ENCODE peak calls at places on chromosomes 12 and 14, in four cellular contexts. One of them, this sample, is unnamed.

GRCh38 chr12:89919241-89919906 is 210.7 kb upstream of the ATP2B1 start:
- DNase-seq in GM20000: no peak
- DNase-seq in lung: no peak
- DNase-seq in tibial artery: no peak
- DNase-seq in this sample: no peak

GRCh38 chr12:131368073-131369071 is 342.5 kb upstream of the SFSWAP start:
- DNase-seq in GM20000: no peak
- DNase-seq in tibial artery: no peak
- DNase-seq in lung: no peak
- DNase-seq in this sample: no peak

GRCh38 chr14:94560782-94561655 is at the start of gene SERPINA4:
- DNase-seq in tibial artery: peak; percentile 33
- DNase-seq in GM20000: no peak
- DNase-seq in lung: no peak
- DNase-seq in this sample: no peak

GRCh38 chr14:89855961-89856360 is 98.6 kb downstream of the EFCAB11 start:
- DNase-seq in tibial artery: no peak
- DNase-seq in GM20000: no peak
- DNase-seq in lung: no peak
- DNase-seq in this sample: no peak

GRCh38 chr12:10989107-10989506 is 2.4 kb upstream of the TAS2R50 start:
- DNase-seq in lung: no peak
- DNase-seq in tibial artery: no peak
- DNase-seq in GM20000: no peak
- DNase-seq in this sample: no peak

GRCh38 chr12:110639336-110640178 is 25.6 kb downstream of the TCTN1 start:
- DNase-seq in tibial artery: no peak
- DNase-seq in GM20000: no peak
- DNase-seq in lung: no peak
- DNase-seq in this sample: no peak

GRCh38 chr12:131509706-131510105 is 201.2 kb upstream of the SFSWAP start:
- DNase-seq in lung: no peak
- DNase-seq in tibial artery: no peak
- DNase-seq in GM20000: no peak
- DNase-seq in this sample: no peak

GRCh38 chr12:53481957-53482586 is 17.2 kb downstream of the MAP3K12 start:
- DNase-seq in GM20000: no peak
- DNase-seq in tibial artery: no peak
- DNase-seq in lung: no peak
- DNase-seq in this sample: no peak

GRCh38 chr12:26798013-26798412 is 35.0 kb downstream of the ITPR2 start:
- DNase-seq in tibial artery: no peak
- DNase-seq in GM20000: no peak
- DNase-seq in lung: no peak
- DNase-seq in this sample: no peak

GRCh38 chr12:92020983-92021664 is 124.5 kb downstream of the BTG1 start:
- DNase-seq in tibial artery: no peak
- DNase-seq in lung: no peak
- DNase-seq in GM20000: no peak
- DNase-seq in this sample: no peak

GRCh38 chr14:23294734-23295561 is 7.7 kb downstream of the PPP1R3E start:
- DNase-seq in lung: peak; percentile 40
- DNase-seq in GM20000: peak; percentile 27
- DNase-seq in tibial artery: no peak
- DNase-seq in this sample: no peak

GRCh38 chr14:61695695-61696527 is 598 bp downstream of the HIF1A start:
- DNase-seq in lung: peak; percentile 61
- DNase-seq in GM20000: peak; percentile 46
- DNase-seq in tibial artery: peak; percentile 83
- DNase-seq in this sample: peak; percentile 32

GRCh38 chr14:65750906-65751305 is 338.4 kb downstream of the FUT8 start:
- DNase-seq in lung: no peak
- DNase-seq in tibial artery: no peak
- DNase-seq in GM20000: no peak
- DNase-seq in this sample: no peak

GRCh38 chr12:88994537-88994936 is 357.8 kb downstream of the DUSP6 start:
- DNase-seq in lung: no peak
- DNase-seq in GM20000: no peak
- DNase-seq in tibial artery: no peak
- DNase-seq in this sample: no peak

GRCh38 chr12:53776872-53777271 is 25.1 kb upstream of the CISTR start:
- DNase-seq in tibial artery: no peak
- DNase-seq in GM20000: no peak
- DNase-seq in lung: no peak
- DNase-seq in this sample: no peak

GRCh38 chr12:130663510-130663909 is 52.6 kb downstream of the RIMBP2 start:
- DNase-seq in lung: no peak
- DNase-seq in GM20000: no peak
- DNase-seq in tibial artery: no peak
- DNase-seq in this sample: no peak

GRCh38 chr14:104595911-104596450 is 8.6 kb downstream of the TMEM179 start:
- DNase-seq in lung: no peak
- DNase-seq in GM20000: no peak
- DNase-seq in tibial artery: no peak
- DNase-seq in this sample: no peak

GRCh38 chr14:31596691-31597090 is 35.5 kb downstream of the NUBPL start:
- DNase-seq in lung: no peak
- DNase-seq in tibial artery: no peak
- DNase-seq in GM20000: no peak
- DNase-seq in this sample: no peak

GRCh38 chr12:7060353-7060954 is at the start of gene C1S:
- DNase-seq in lung: peak; percentile 78
- DNase-seq in GM20000: no peak
- DNase-seq in tibial artery: peak; percentile 94
- DNase-seq in this sample: peak; percentile 35

GRCh38 chr12:20510811-20511210 is 142.5 kb downstream of the PDE3A start:
- DNase-seq in GM20000: no peak
- DNase-seq in lung: no peak
- DNase-seq in tibial artery: no peak
- DNase-seq in this sample: no peak

GRCh38 chr12:122726056-122726558 is 4.5 kb downstream of the HCAR1 start:
- DNase-seq in tibial artery: no peak
- DNase-seq in lung: no peak
- DNase-seq in GM20000: no peak
- DNase-seq in this sample: no peak

GRCh38 chr12:88578821-88579518 is 1.3 kb downstream of the KITLG start:
- DNase-seq in tibial artery: no peak
- DNase-seq in GM20000: no peak
- DNase-seq in lung: peak; percentile 53
- DNase-seq in this sample: no peak

DNA sequence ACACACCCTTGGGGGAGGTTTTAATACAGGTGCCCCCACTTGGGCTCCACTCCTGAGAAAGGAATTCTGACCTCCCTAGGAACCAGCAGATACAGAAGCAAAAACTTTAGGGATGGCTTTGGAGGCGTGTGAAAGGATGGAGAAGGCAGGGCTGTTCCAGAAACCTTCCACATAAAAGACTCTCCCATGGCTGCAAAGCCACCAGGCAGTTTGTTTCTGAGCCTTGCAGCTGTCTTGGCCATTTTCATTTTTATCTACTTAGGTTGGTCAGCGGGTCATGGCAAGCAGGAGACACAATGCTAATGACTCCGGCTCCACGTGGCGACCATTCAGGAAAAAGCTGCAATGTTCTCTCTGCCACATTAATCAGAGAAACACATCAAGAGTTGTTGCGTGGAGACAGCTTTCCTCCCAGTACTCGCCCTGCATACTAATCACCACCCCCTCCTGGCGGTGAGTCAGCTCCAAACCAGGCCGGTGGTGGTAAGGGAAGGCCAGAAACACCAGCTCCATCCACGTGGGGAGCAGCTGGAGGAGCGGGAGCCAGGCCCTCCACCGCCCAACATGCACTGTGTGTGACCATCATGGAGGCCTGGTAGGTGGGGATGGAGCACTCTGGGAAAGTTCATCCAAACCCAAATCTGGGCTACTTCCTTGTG is 30.9 kb upstream of the IRF2BPL start:
- DNase-seq in lung: no peak
- DNase-seq in GM20000: no peak
- DNase-seq in tibial artery: no peak
- DNase-seq in this sample: no peak
- TF ChIP-seq CTCF in lung: peak; percentile 28
- TF ChIP-seq CTCF in GM20000: peak; percentile 0
- TF ChIP-seq CTCF in tibial artery: no peak
- TF ChIP-seq CTCF in this sample: no peak

GRCh38 chr12:103966736-103967135 is 1.1 kb downstream of the TDG start:
- DNase-seq in tibial artery: no peak
- DNase-seq in GM20000: no peak
- DNase-seq in lung: no peak
- DNase-seq in this sample: no peak

GRCh38 chr12:103965255-103965589 is 450 bp upstream of the TDG start:
- DNase-seq in lung: no peak
- DNase-seq in tibial artery: no peak
- DNase-seq in GM20000: no peak
- DNase-seq in this sample: no peak

GRCh38 chr12:103964805-103965204 is 867 bp upstream of the TDG start:
- DNase-seq in lung: no peak
- DNase-seq in tibial artery: no peak
- DNase-seq in GM20000: no peak
- DNase-seq in this sample: no peak

GRCh38 chr12:103962493-103962892 is 3.2 kb upstream of the TDG start:
- DNase-seq in GM20000: no peak
- DNase-seq in tibial artery: no peak
- DNase-seq in lung: no peak
- DNase-seq in this sample: no peak

DNA sequence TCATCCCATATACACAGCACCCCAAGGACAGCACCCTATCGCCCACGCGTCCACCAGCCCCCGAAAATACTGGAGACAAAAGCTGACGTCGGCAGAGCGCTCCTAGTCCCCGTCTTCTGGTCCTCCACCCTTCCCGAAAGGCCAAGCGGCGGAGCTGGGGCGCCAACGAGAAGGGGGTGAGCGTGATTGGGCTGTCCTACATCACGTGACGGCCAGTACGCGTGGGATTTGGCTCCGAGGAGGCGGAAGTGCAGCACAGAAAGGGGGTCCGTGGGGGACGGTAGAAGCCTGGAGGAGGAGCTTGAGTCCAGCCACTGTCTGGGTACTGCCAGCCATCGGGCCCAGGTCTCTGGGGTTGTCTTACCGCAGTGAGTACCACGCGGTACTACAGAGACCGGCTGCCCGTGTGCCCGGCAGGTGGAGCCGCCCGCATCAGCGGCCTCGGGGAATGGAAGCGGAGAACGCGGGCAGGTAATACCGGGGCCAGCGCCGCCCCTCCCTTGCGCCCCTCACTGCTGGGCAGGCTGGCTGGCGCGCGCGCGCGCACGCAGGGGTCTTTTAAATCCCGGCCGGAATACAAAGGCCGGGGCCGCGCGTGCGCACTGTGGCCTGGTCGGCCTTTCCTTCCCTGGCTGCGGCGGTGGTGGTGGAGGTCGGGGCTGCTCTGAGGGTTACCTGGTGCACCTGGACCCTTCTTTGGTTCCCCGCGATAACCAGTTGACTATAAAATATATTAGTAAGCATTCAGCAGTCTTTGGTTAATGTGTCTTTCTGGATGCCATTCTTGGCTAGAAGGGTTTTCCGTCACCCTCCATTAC is at the start of gene TDG:
- DNase-seq in tibial artery: peak; percentile 99
- DNase-seq in lung: peak; percentile 99
- DNase-seq in GM20000: peak; percentile 95
- DNase-seq in this sample: peak; percentile 93
- TF ChIP-seq CTCF in tibial artery: peak; percentile 9
- TF ChIP-seq CTCF in lung: no peak
- TF ChIP-seq CTCF in GM20000: peak; percentile 1
- TF ChIP-seq CTCF in this sample: no peak

GRCh38 chr14:34982421-34983147 is at the start of gene SRP54:
- DNase-seq in GM20000: peak; percentile 92
- DNase-seq in lung: peak; percentile 99
- DNase-seq in tibial artery: peak; percentile 99
- DNase-seq in this sample: peak; percentile 91

GRCh38 chr14:34983148-34983760 is 462 bp downstream of the SRP54 start:
- DNase-seq in GM20000: no peak
- DNase-seq in tibial artery: no peak
- DNase-seq in lung: no peak
- DNase-seq in this sample: no peak

GRCh38 chr14:34978444-34978843 is 4.3 kb upstream of the SRP54 start:
- DNase-seq in GM20000: no peak
- DNase-seq in lung: peak; percentile 44
- DNase-seq in tibial artery: no peak
- DNase-seq in this sample: no peak

GRCh38 chr14:34980337-34980900 is 2.4 kb upstream of the SRP54 start:
- DNase-seq in lung: no peak
- DNase-seq in GM20000: no peak
- DNase-seq in tibial artery: no peak
- DNase-seq in this sample: no peak

GRCh38 chr14:34981743-34982420 is 910 bp upstream of the SRP54 start:
- DNase-seq in tibial artery: no peak
- DNase-seq in lung: peak; percentile 31
- DNase-seq in GM20000: no peak
- DNase-seq in this sample: no peak
- TF ChIP-seq CTCF in tibial artery: no peak
- TF ChIP-seq CTCF in lung: no peak
- TF ChIP-seq CTCF in GM20000: no peak
- TF ChIP-seq CTCF in this sample: no peak

DNA sequence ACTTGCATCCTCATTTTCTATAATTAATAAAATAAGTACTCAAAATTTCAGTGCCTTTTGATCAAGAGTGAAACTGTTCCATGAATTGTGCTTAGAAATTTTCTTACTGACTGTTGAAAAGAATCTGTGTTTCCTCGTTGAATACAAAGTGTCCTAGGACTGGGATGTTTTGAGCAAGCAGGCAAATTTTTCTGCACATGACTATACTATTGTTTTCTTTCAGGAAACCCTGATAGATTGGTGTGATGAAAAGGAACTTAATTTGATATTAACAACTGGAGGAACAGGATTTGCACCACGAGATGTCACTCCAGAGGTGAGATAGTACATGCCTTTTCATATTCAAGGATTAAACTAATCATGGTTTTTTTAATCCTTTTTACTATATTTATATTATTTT is 316.3 kb downstream of the GPHN start:
- DNase-seq in lung: no peak
- DNase-seq in tibial artery: no peak
- DNase-seq in GM20000: no peak
- DNase-seq in this sample: no peak
- TF ChIP-seq CTCF in lung: no peak
- TF ChIP-seq CTCF in tibial artery: no peak
- TF ChIP-seq CTCF in GM20000: no peak
- TF ChIP-seq CTCF in this sample: no peak